ENCODE peak calls at places on chromosome X, in nine cellular contexts. J is lower lobe of right lung, H is ovary, K is prostate gland, E is gastrocnemius medialis, R is testis, Y is Peyer's patch, U is body of pancreas, Z is breast epithelium. P is an unnamed sample. For H3K27me3, the result is how much of the 10 kb centered on the place peaks cover.

GRCh38 chrX:10892605-10893225 is 218.4 kb upstream of the HCCS start:
- DNase-seq in J (no peak), H (no peak), K (no peak), E (no peak), R (no peak), Y (no peak), U (no peak), Z (no peak), P (no peak)

GRCh38 chrX:13898084-13898483 is 81.2 kb upstream of the GPM6B start:
- DNase-seq in J (no peak), H (no peak), K (no peak), E (peak), R (peak), Y (no peak), U (no peak), Z (no peak), P (no peak)

GRCh38 chrX:41684138-41684537 is 4.6 kb upstream of the GPR34 start:
- DNase-seq in J (no peak), H (no peak), K (peak), E (no peak), R (no peak), Y (no peak), U (peak), Z (no peak), P (no peak)

GRCh38 chrX:48540015-48540350 is 469 bp downstream of the TBC1D25 start:
- DNase-seq in J (no peak), H (peak), K (peak), E (peak), R (peak), Y (no peak), U (peak), Z (peak), P (peak)

GRCh38 chrX:121579016-121579760 is 531.8 kb downstream of the GLUD2 start:
- DNase-seq in J (no peak), H (no peak), K (no peak), E (no peak), R (peak), Y (no peak), U (peak), Z (no peak), P (no peak)

GRCh38 chrX:1336331-1337143 is at the start of gene IL3RA:
- DNase-seq in J (peak), H (no peak), K (no peak), E (peak), R (peak), Y (peak), U (peak), Z (no peak), P (no peak)

GRCh38 chrX:15430584-15430983 is 46.4 kb upstream of the VEGFD start:
- DNase-seq in J (no peak), H (no peak), K (no peak), E (no peak), R (no peak), Y (no peak), U (no peak), Z (no peak), P (no peak)

GRCh38 chrX:68508799-68509198 is 9.9 kb downstream of the YIPF6 start:
- DNase-seq in J (no peak), H (no peak), K (no peak), E (no peak), R (no peak), Y (no peak), U (no peak), Z (no peak), P (no peak)

GRCh38 chrX:65609237-65609636 is 58.2 kb upstream of the MSN start:
- DNase-seq in J (no peak), H (no peak), K (no peak), E (no peak), R (no peak), Y (no peak), U (no peak), Z (no peak), P (no peak)

GRCh38 chrX:77119706-77120105 is 327.5 kb upstream of the FGF16 start:
- DNase-seq in J (no peak), H (no peak), K (no peak), E (no peak), R (no peak), Y (no peak), U (no peak), Z (no peak), P (no peak)

GRCh38 chrX:136711147-136711546 is 63.2 kb downstream of the CD40LG start:
- DNase-seq in J (peak), H (peak), K (peak), E (peak), R (peak), Y (peak), U (peak), Z (no peak), P (no peak)

GRCh38 chrX:41449615-41450014 is 2.5 kb downstream of the NYX start:
- DNase-seq in J (no peak), H (no peak), K (no peak), E (peak), R (no peak), Y (no peak), U (no peak), Z (no peak), P (peak)

GRCh38 chrX:107731831-107732502 is 43.6 kb downstream of the TSC22D3 start:
- DNase-seq in J (peak), H (peak), K (peak), E (peak), R (peak), Y (peak), U (peak), Z (peak), P (peak)

GRCh38 chrX:135178636-135179035 is 7.4 kb upstream of the CT55 start:
- DNase-seq in J (no peak), H (no peak), K (no peak), E (no peak), R (no peak), Y (no peak), U (no peak), Z (no peak), P (no peak)
- H3K27me3 ChIP-seq in J (under half), H (under half), K (under half), E (under half), R (under half), Y (under half), U (under half), Z (under half), P (under half)

DNA sequence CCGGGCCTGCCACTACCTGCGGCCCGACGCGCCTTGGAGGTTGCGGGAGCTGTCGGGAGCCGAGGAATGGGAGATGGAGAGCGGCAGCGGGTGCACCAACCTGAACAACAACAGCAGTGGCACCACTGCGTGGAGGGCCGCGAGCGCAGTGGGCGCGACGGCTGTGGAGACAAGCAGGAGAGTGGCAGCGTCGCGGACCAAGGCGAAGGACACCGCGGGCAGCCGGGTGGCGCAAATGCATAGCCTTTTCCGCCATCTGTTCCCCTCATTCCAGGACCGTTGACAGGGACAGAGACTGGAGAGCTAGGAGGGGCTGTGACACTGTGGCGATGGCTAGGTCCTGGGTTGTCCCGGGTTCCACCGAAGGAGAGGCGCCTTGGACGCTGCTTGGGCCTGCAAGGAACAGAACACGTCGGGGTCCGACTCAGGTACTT is 962 bp downstream of the SOWAHD start:
- DNase-seq in J (no peak), H (no peak), K (no peak), E (no peak), R (no peak), Y (no peak), U (no peak), Z (no peak), P (no peak)
- H3K4me3 ChIP-seq in J (peak), H (no peak), K (no peak), E (no peak), R (peak), Y (peak), U (no peak), Z (peak), P (no peak)

GRCh38 chrX:40090961-40091360 is 6.8 kb downstream of the BCOR start:
- DNase-seq in J (no peak), H (no peak), K (no peak), E (no peak), R (no peak), Y (no peak), U (no peak), Z (no peak), P (no peak)

GRCh38 chrX:40094041-40094899 is 3.5 kb downstream of the BCOR start:
- DNase-seq in J (peak), H (no peak), K (peak), E (peak), R (peak), Y (peak), U (peak), Z (no peak), P (peak)

GRCh38 chrX:40091691-40092421 is 5.9 kb downstream of the BCOR start:
- DNase-seq in J (no peak), H (no peak), K (peak), E (no peak), R (no peak), Y (peak), U (no peak), Z (no peak), P (no peak)

GRCh38 chrX:40093586-40093985 is 4.2 kb downstream of the BCOR start:
- DNase-seq in J (no peak), H (no peak), K (no peak), E (no peak), R (no peak), Y (no peak), U (no peak), Z (no peak), P (no peak)

GRCh38 chrX:40092808-40093435 is 4.8 kb downstream of the BCOR start:
- DNase-seq in J (no peak), H (no peak), K (no peak), E (no peak), R (no peak), Y (no peak), U (no peak), Z (no peak), P (no peak)
- H3K27me3 ChIP-seq in J (under half), H (under half), K (under half), E (under half), R (under half), Y (under half), U (under half), Z (under half), P (under half)

GRCh38 chrX:64150775-64151174 is 54.7 kb downstream of the AMER1 start:
- DNase-seq in J (no peak), H (no peak), K (no peak), E (no peak), R (no peak), Y (no peak), U (no peak), Z (no peak), P (no peak)

GRCh38 chrX:64151911-64152310 is 53.6 kb downstream of the AMER1 start:
- DNase-seq in J (no peak), H (no peak), K (peak), E (no peak), R (no peak), Y (no peak), U (no peak), Z (no peak), P (no peak)

DNA sequence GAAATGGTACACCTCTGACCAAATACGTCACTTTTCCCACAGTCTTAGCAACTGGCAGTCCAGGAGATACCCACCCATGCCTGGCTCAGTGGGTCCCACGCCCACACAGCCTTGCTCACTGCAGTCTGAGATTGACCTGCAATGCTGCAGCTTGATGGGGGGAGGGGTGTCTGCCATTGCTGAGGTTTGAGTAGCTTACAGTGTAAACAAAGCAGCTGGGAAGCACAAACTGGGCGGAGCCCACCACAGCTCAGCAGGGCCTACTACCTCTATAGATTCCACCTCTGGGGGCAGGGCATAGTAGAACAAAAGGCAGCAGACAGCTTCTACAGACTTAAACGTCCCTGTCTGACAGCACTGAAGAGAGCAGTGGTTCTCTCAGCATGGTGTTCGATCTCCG is 52.7 kb downstream of the AMER1 start:
- DNase-seq in J (no peak), H (no peak), K (no peak), E (no peak), R (no peak), Y (no peak), U (no peak), Z (no peak), P (no peak)
- H3K4me3 ChIP-seq in J (no peak), H (no peak), K (no peak), E (no peak), R (no peak), Y (no peak), U (no peak), Z (no peak), P (no peak)

GRCh38 chrX:153516055-153516454 is 1.4 kb upstream of the ATP2B3 start:
- DNase-seq in J (no peak), H (no peak), K (no peak), E (no peak), R (no peak), Y (no peak), U (no peak), Z (no peak), P (no peak)
- H3K27me3 ChIP-seq in J (under half), H (under half), K (under half), E (under half), R (under half), Y (under half), U (under half), Z (under half), P (under half)